ENCODE peak calls at places on chromosomes 2 and 18, in six cellular contexts. One of them, this sample, is unnamed.

GRCh38 chr2:60806988-60807681 is 51.1 kb downstream of the PAPOLG start:
- DNase-seq in A549: no peak
- DNase-seq in CD8-positive, alpha-beta memory T cell: peak; percentile 10
- DNase-seq in GM23248: peak; percentile 87
- DNase-seq in colonic mucosa: no peak
- DNase-seq in Peyer's patch: no peak
- DNase-seq in this sample: no peak

GRCh38 chr2:6417050-6417449 is 448.7 kb downstream of the CMPK2 start:
- DNase-seq in colonic mucosa: no peak
- DNase-seq in CD8-positive, alpha-beta memory T cell: no peak
- DNase-seq in Peyer's patch: no peak
- DNase-seq in A549: no peak
- DNase-seq in GM23248: no peak
- DNase-seq in this sample: no peak

GRCh38 chr2:152542995-152543481 is 174.2 kb downstream of the PRPF40A start:
- DNase-seq in Peyer's patch: no peak
- DNase-seq in colonic mucosa: no peak
- DNase-seq in CD8-positive, alpha-beta memory T cell: no peak
- DNase-seq in A549: peak; percentile 69
- DNase-seq in GM23248: peak; percentile 93
- DNase-seq in this sample: peak; percentile 75

GRCh38 chr18:79848579-79849327 is 51.0 kb downstream of the KCNG2 start:
- DNase-seq in A549: no peak
- DNase-seq in CD8-positive, alpha-beta memory T cell: no peak
- DNase-seq in colonic mucosa: no peak
- DNase-seq in GM23248: no peak
- DNase-seq in Peyer's patch: no peak
- DNase-seq in this sample: no peak

GRCh38 chr2:183081908-183082307 is 3.4 kb downstream of the DUSP19 start:
- DNase-seq in GM23248: peak; percentile 79
- DNase-seq in colonic mucosa: no peak
- DNase-seq in A549: no peak
- DNase-seq in CD8-positive, alpha-beta memory T cell: no peak
- DNase-seq in Peyer's patch: no peak
- DNase-seq in this sample: no peak

GRCh38 chr2:8543412-8544167 is 138.3 kb upstream of the ID2 start:
- DNase-seq in colonic mucosa: peak; percentile 47
- DNase-seq in Peyer's patch: no peak
- DNase-seq in CD8-positive, alpha-beta memory T cell: peak; percentile 40
- DNase-seq in A549: no peak
- DNase-seq in GM23248: peak; percentile 94
- DNase-seq in this sample: no peak

GRCh38 chr2:217833439-217833838 is 169.4 kb downstream of the TNS1 start:
- DNase-seq in Peyer's patch: no peak
- DNase-seq in A549: no peak
- DNase-seq in CD8-positive, alpha-beta memory T cell: no peak
- DNase-seq in colonic mucosa: no peak
- DNase-seq in GM23248: no peak
- DNase-seq in this sample: no peak

GRCh38 chr2:43083278-43083677 is 143.1 kb downstream of the ZFP36L2 start:
- DNase-seq in GM23248: peak; percentile 37
- DNase-seq in Peyer's patch: peak; percentile 48
- DNase-seq in A549: no peak
- DNase-seq in CD8-positive, alpha-beta memory T cell: no peak
- DNase-seq in colonic mucosa: no peak
- DNase-seq in this sample: no peak

GRCh38 chr2:177148477-177149154 is 64.0 kb upstream of the HNRNPA3 start:
- DNase-seq in Peyer's patch: peak; percentile 77
- DNase-seq in CD8-positive, alpha-beta memory T cell: peak; percentile 60
- DNase-seq in colonic mucosa: peak; percentile 87
- DNase-seq in A549: peak; percentile 75
- DNase-seq in GM23248: peak; percentile 88
- DNase-seq in this sample: peak; percentile 90

GRCh38 chr2:68157002-68157401 is 686 bp upstream of the PNO1 start:
- DNase-seq in colonic mucosa: no peak
- DNase-seq in A549: no peak
- DNase-seq in CD8-positive, alpha-beta memory T cell: no peak
- DNase-seq in GM23248: peak; percentile 69
- DNase-seq in Peyer's patch: no peak
- DNase-seq in this sample: no peak

GRCh38 chr2:95578529-95578928 is 13.3 kb upstream of the TRIM43 start:
- DNase-seq in GM23248: no peak
- DNase-seq in Peyer's patch: no peak
- DNase-seq in A549: no peak
- DNase-seq in CD8-positive, alpha-beta memory T cell: no peak
- DNase-seq in colonic mucosa: no peak
- DNase-seq in this sample: no peak

GRCh38 chr2:95569170-95569569 is 22.6 kb upstream of the TRIM43 start:
- DNase-seq in CD8-positive, alpha-beta memory T cell: no peak
- DNase-seq in colonic mucosa: no peak
- DNase-seq in Peyer's patch: no peak
- DNase-seq in A549: no peak
- DNase-seq in GM23248: no peak
- DNase-seq in this sample: no peak

GRCh38 chr2:95575857-95576256 is 15.9 kb upstream of the TRIM43 start:
- DNase-seq in GM23248: no peak
- DNase-seq in Peyer's patch: no peak
- DNase-seq in A549: no peak
- DNase-seq in colonic mucosa: no peak
- DNase-seq in CD8-positive, alpha-beta memory T cell: no peak
- DNase-seq in this sample: no peak

GRCh38 chr2:95574506-95574905 is 17.3 kb upstream of the TRIM43 start:
- DNase-seq in CD8-positive, alpha-beta memory T cell: no peak
- DNase-seq in GM23248: no peak
- DNase-seq in colonic mucosa: no peak
- DNase-seq in A549: no peak
- DNase-seq in Peyer's patch: no peak
- DNase-seq in this sample: no peak

GRCh38 chr2:95573866-95574265 is 17.9 kb upstream of the TRIM43 start:
- DNase-seq in GM23248: no peak
- DNase-seq in Peyer's patch: no peak
- DNase-seq in A549: no peak
- DNase-seq in colonic mucosa: no peak
- DNase-seq in CD8-positive, alpha-beta memory T cell: no peak
- DNase-seq in this sample: no peak
- H3K9me3 ChIP-seq in GM23248: no peaks in the 10 kb centered on the region
- H3K9me3 ChIP-seq in Peyer's patch: no peaks in the 10 kb centered on the region
- H3K9me3 ChIP-seq in A549: no peaks in the 10 kb centered on the region
- H3K9me3 ChIP-seq in colonic mucosa: no peaks in the 10 kb centered on the region
- H3K9me3 ChIP-seq in CD8-positive, alpha-beta memory T cell: no peaks in the 10 kb centered on the region
- H3K9me3 ChIP-seq in this sample: peaks cover 5% of the 10 kb centered on the region

GRCh38 chr18:78724214-78724834 is 255.3 kb upstream of the SALL3 start:
- DNase-seq in A549: no peak
- DNase-seq in CD8-positive, alpha-beta memory T cell: no peak
- DNase-seq in colonic mucosa: no peak
- DNase-seq in Peyer's patch: no peak
- DNase-seq in GM23248: no peak
- DNase-seq in this sample: no peak
- H3K9me3 ChIP-seq in A549: no peaks in the 10 kb centered on the region
- H3K9me3 ChIP-seq in CD8-positive, alpha-beta memory T cell: no peaks in the 10 kb centered on the region
- H3K9me3 ChIP-seq in colonic mucosa: no peaks in the 10 kb centered on the region
- H3K9me3 ChIP-seq in Peyer's patch: no peaks in the 10 kb centered on the region
- H3K9me3 ChIP-seq in GM23248: no peaks in the 10 kb centered on the region
- H3K9me3 ChIP-seq in this sample: no peaks in the 10 kb centered on the region

GRCh38 chr18:22902093-22902492 is 31.0 kb upstream of the RBBP8 start:
- DNase-seq in Peyer's patch: no peak
- DNase-seq in GM23248: no peak
- DNase-seq in colonic mucosa: no peak
- DNase-seq in A549: no peak
- DNase-seq in CD8-positive, alpha-beta memory T cell: no peak
- DNase-seq in this sample: no peak
- H3K9me3 ChIP-seq in Peyer's patch: no peaks in the 10 kb centered on the region
- H3K9me3 ChIP-seq in GM23248: no peaks in the 10 kb centered on the region
- H3K9me3 ChIP-seq in colonic mucosa: no peaks in the 10 kb centered on the region
- H3K9me3 ChIP-seq in A549: no peaks in the 10 kb centered on the region
- H3K9me3 ChIP-seq in CD8-positive, alpha-beta memory T cell: no peaks in the 10 kb centered on the region
- H3K9me3 ChIP-seq in this sample: no peaks in the 10 kb centered on the region

DNA sequence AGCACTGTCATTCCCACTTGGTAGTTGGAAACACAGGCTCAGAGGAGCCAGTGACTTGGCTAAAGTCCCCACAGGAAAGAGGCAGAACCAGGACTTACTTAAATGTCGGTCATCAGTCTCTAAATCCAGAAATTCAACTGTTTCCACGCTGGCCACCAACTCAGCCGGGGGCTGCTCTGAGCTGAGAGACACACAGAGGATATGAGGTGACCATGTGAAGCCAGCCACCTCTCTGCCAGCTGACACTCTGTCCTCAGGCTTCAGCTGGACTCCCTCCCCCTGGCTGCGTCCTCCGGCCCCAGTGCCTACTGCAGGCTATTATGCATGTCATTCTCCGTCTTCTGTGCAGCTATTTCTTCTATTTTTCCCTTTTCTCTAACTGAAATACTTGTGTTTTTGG is 168.9 kb downstream of the ANKRD30B start:
- DNase-seq in colonic mucosa: no peak
- DNase-seq in Peyer's patch: no peak
- DNase-seq in CD8-positive, alpha-beta memory T cell: no peak
- DNase-seq in A549: no peak
- DNase-seq in GM23248: no peak
- DNase-seq in this sample: no peak
- H3K9me3 ChIP-seq in colonic mucosa: no peaks in the 10 kb centered on the region
- H3K9me3 ChIP-seq in Peyer's patch: no peaks in the 10 kb centered on the region
- H3K9me3 ChIP-seq in CD8-positive, alpha-beta memory T cell: no peaks in the 10 kb centered on the region
- H3K9me3 ChIP-seq in A549: no peaks in the 10 kb centered on the region
- H3K9me3 ChIP-seq in GM23248: no peaks in the 10 kb centered on the region
- H3K9me3 ChIP-seq in this sample: no peaks in the 10 kb centered on the region

GRCh38 chr18:71114550-71115210 is 825.8 kb downstream of the SOCS6 start:
- DNase-seq in GM23248: no peak
- DNase-seq in CD8-positive, alpha-beta memory T cell: no peak
- DNase-seq in Peyer's patch: no peak
- DNase-seq in A549: no peak
- DNase-seq in colonic mucosa: no peak
- DNase-seq in this sample: no peak

GRCh38 chr18:71115261-71115660 is 826.4 kb downstream of the SOCS6 start:
- DNase-seq in GM23248: no peak
- DNase-seq in CD8-positive, alpha-beta memory T cell: no peak
- DNase-seq in Peyer's patch: no peak
- DNase-seq in A549: no peak
- DNase-seq in colonic mucosa: no peak
- DNase-seq in this sample: no peak

GRCh38 chr18:71116535-71116934 is 827.7 kb downstream of the SOCS6 start:
- DNase-seq in CD8-positive, alpha-beta memory T cell: no peak
- DNase-seq in Peyer's patch: no peak
- DNase-seq in GM23248: no peak
- DNase-seq in A549: no peak
- DNase-seq in colonic mucosa: no peak
- DNase-seq in this sample: no peak
- H3K9me3 ChIP-seq in CD8-positive, alpha-beta memory T cell: no peaks in the 10 kb centered on the region
- H3K9me3 ChIP-seq in Peyer's patch: no peaks in the 10 kb centered on the region
- H3K9me3 ChIP-seq in GM23248: no peaks in the 10 kb centered on the region
- H3K9me3 ChIP-seq in A549: no peaks in the 10 kb centered on the region
- H3K9me3 ChIP-seq in colonic mucosa: no peaks in the 10 kb centered on the region
- H3K9me3 ChIP-seq in this sample: no peaks in the 10 kb centered on the region

GRCh38 chr2:11836647-11837219 is 90.3 kb downstream of the LPIN1 start:
- DNase-seq in GM23248: no peak
- DNase-seq in CD8-positive, alpha-beta memory T cell: no peak
- DNase-seq in A549: no peak
- DNase-seq in Peyer's patch: no peak
- DNase-seq in colonic mucosa: no peak
- DNase-seq in this sample: no peak

GRCh38 chr2:11839916-11840315 is 93.5 kb downstream of the LPIN1 start:
- DNase-seq in Peyer's patch: no peak
- DNase-seq in CD8-positive, alpha-beta memory T cell: no peak
- DNase-seq in A549: no peak
- DNase-seq in GM23248: no peak
- DNase-seq in colonic mucosa: no peak
- DNase-seq in this sample: no peak

GRCh38 chr2:11837875-11838734 is 91.7 kb downstream of the LPIN1 start:
- DNase-seq in GM23248: no peak
- DNase-seq in A549: no peak
- DNase-seq in colonic mucosa: no peak
- DNase-seq in Peyer's patch: no peak
- DNase-seq in CD8-positive, alpha-beta memory T cell: no peak
- DNase-seq in this sample: no peak

GRCh38 chr2:11842324-11842723 is 95.9 kb downstream of the LPIN1 start:
- DNase-seq in Peyer's patch: no peak
- DNase-seq in GM23248: no peak
- DNase-seq in A549: no peak
- DNase-seq in CD8-positive, alpha-beta memory T cell: no peak
- DNase-seq in colonic mucosa: no peak
- DNase-seq in this sample: no peak
- H3K9me3 ChIP-seq in Peyer's patch: no peaks in the 10 kb centered on the region
- H3K9me3 ChIP-seq in GM23248: no peaks in the 10 kb centered on the region
- H3K9me3 ChIP-seq in A549: peaks cover 12% of the 10 kb centered on the region
- H3K9me3 ChIP-seq in CD8-positive, alpha-beta memory T cell: no peaks in the 10 kb centered on the region
- H3K9me3 ChIP-seq in colonic mucosa: no peaks in the 10 kb centered on the region
- H3K9me3 ChIP-seq in this sample: no peaks in the 10 kb centered on the region

GRCh38 chr2:58826795-58827194 is 585.7 kb upstream of the FANCL start:
- DNase-seq in CD8-positive, alpha-beta memory T cell: no peak
- DNase-seq in colonic mucosa: no peak
- DNase-seq in Peyer's patch: no peak
- DNase-seq in A549: no peak
- DNase-seq in GM23248: peak; percentile 2
- DNase-seq in this sample: no peak
- H3K9me3 ChIP-seq in CD8-positive, alpha-beta memory T cell: peaks cover 4% of the 10 kb centered on the region
- H3K9me3 ChIP-seq in colonic mucosa: no peaks in the 10 kb centered on the region
- H3K9me3 ChIP-seq in Peyer's patch: no peaks in the 10 kb centered on the region
- H3K9me3 ChIP-seq in A549: peaks cover 6% of the 10 kb centered on the region
- H3K9me3 ChIP-seq in GM23248: no peaks in the 10 kb centered on the region
- H3K9me3 ChIP-seq in this sample: no peaks in the 10 kb centered on the region

DNA sequence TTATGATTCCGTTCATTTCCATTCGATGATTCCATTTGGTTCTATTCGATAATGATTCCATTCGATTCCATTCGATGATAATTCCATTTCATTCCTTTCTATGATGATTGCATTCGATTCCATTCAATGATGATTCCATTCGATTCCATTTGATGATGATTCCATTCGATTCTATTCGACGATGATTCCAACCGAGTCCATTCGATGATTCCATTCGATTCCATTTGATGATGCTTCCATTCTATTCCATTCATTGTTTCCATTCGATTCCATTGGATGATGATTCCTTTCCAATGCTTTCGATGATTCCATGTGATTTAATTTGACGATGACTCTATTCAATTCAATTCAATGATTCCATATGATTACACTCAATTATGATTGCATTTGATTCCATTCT is 1093.5 kb downstream of the RPIA start:
- DNase-seq in colonic mucosa: no peak
- DNase-seq in CD8-positive, alpha-beta memory T cell: no peak
- DNase-seq in Peyer's patch: no peak
- DNase-seq in A549: no peak
- DNase-seq in GM23248: no peak
- DNase-seq in this sample: no peak
- H3K9me3 ChIP-seq in colonic mucosa: peaks cover 6% of the 10 kb centered on the region
- H3K9me3 ChIP-seq in CD8-positive, alpha-beta memory T cell: peaks cover 25% of the 10 kb centered on the region
- H3K9me3 ChIP-seq in Peyer's patch: no peaks in the 10 kb centered on the region
- H3K9me3 ChIP-seq in A549: peaks cover 34% of the 10 kb centered on the region
- H3K9me3 ChIP-seq in GM23248: peaks cover 13% of the 10 kb centered on the region
- H3K9me3 ChIP-seq in this sample: peaks cover 59% of the 10 kb centered on the region